ENCODE peak calls at places on chromosomes 3 and 15, in four cellular contexts. J is GM12878, X is HepG2, V is H1. Q is an unnamed sample.

GRCh38 chr3:15844889-15845288 is 47.1 kb upstream of the ANKRD28 start:
- DNase-seq in J (no peak), V (no peak), X (no peak), Q (no peak)

GRCh38 chr3:110680365-110680909 is 391.2 kb upstream of the NECTIN3 start:
- DNase-seq in J (no peak), V (no peak), X (no peak), Q (no peak)

GRCh38 chr3:14298991-14299555 is 103.3 kb upstream of the SLC6A6 start:
- DNase-seq in J (no peak), V (no peak), X (no peak), Q (no peak)

GRCh38 chr3:183698760-183699159 is 1.2 kb downstream of the YEATS2 start:
- DNase-seq in V (no peak), J (no peak), X (no peak), Q (no peak)

GRCh38 chr3:94225176-94225742 is 162.4 kb downstream of the NSUN3 start:
- DNase-seq in X (no peak), J (no peak), V (no peak), Q (no peak)

GRCh38 chr15:50542051-50542450 is 4.4 kb downstream of the USP50 start:
- DNase-seq in J (no peak), V (no peak), X (peak; percentile 11), Q (no peak)

GRCh38 chr3:8964436-8965370 is 1.4 kb upstream of the RAD18 start:
- DNase-seq in X (peak; percentile 83), J (no peak), V (no peak), Q (peak; percentile 93)

GRCh38 chr3:137990427-137990826 is 19.5 kb upstream of the CLDN18 start:
- DNase-seq in X (no peak), V (no peak), J (no peak), Q (no peak)

GRCh38 chr15:95929232-95929846 is 401.2 kb upstream of the NR2F2 start:
- DNase-seq in X (no peak), J (peak; percentile 48), V (no peak), Q (no peak)

GRCh38 chr3:120506076-120506827 is 55.5 kb upstream of the FSTL1 start:
- DNase-seq in V (no peak), J (no peak), X (peak; percentile 7), Q (no peak)

GRCh38 chr15:63870043-63870394 is 36.3 kb upstream of the HERC1 start:
- DNase-seq in X (no peak), J (no peak), V (no peak), Q (no peak)

GRCh38 chr3:100927775-100928174 is 65.4 kb downstream of the ABI3BP start:
- DNase-seq in V (no peak), X (no peak), J (no peak), Q (no peak)

GRCh38 chr3:107065094-107065861 is 312.0 kb upstream of the CCDC54 start:
- DNase-seq in X (no peak), J (no peak), V (no peak), Q (no peak)

GRCh38 chr15:47203993-47204392 is 513.3 kb upstream of the SEMA6D start:
- DNase-seq in V (no peak), J (no peak), X (no peak), Q (no peak)

GRCh38 chr15:80052597-80053304 is 6.7 kb upstream of the ZFAND6 start:
- DNase-seq in V (no peak), X (no peak), J (no peak), Q (no peak)

GRCh38 chr3:176505878-176506621 is 691.2 kb downstream of the TBL1XR1 start:
- DNase-seq in V (peak; percentile 59), J (no peak), X (no peak), Q (peak; percentile 95)

GRCh38 chr15:85289677-85290365 is 90.6 kb upstream of the AKAP13 start:
- DNase-seq in J (no peak), X (peak; percentile 13), V (no peak), Q (no peak)

GRCh38 chr15:68258684-68259083 is 18.9 kb upstream of the FEM1B start:
- DNase-seq in J (no peak), X (no peak), V (no peak), Q (no peak)

GRCh38 chr3:71979155-71979554 is 194.2 kb upstream of the PROK2 start:
- DNase-seq in X (no peak), J (no peak), V (no peak), Q (no peak)

GRCh38 chr3:17329932-17330331 is 412.5 kb downstream of the TBC1D5 start:
- DNase-seq in V (no peak), X (no peak), J (no peak), Q (no peak)

GRCh38 chr15:98802187-98802586 is 153.8 kb downstream of the IGF1R start:
- DNase-seq in J (no peak), X (no peak), V (no peak), Q (no peak)

GRCh38 chr15:69132430-69132829 is 28.0 kb upstream of the GLCE start:
- DNase-seq in J (no peak), V (no peak), X (no peak), Q (no peak)

GRCh38 chr3:159911011-159911663 is 77.5 kb upstream of the IL12A start:
- DNase-seq in X (no peak), V (no peak), J (no peak), Q (no peak)

GRCh38 chr15:101045236-101045646 is 126.1 kb downstream of the LRRK1 start:
- DNase-seq in J (no peak), V (no peak), X (no peak), Q (no peak)

GRCh38 chr3:113275876-113276580 is 64.7 kb downstream of the BOC start:
- DNase-seq in J (peak; percentile 25), V (no peak), X (peak; percentile 76), Q (no peak)

GRCh38 chr3:128281461-128282367 is 128.4 kb downstream of the EEFSEC start:
- DNase-seq in J (no peak), V (peak; percentile 46), X (no peak), Q (no peak)

GRCh38 chr3:114639171-114639570 is 345.3 kb downstream of the TIGIT start:
- DNase-seq in J (no peak), V (no peak), X (no peak), Q (no peak)

GRCh38 chr3:161851941-161852566 is 355.4 kb downstream of the OTOL1 start:
- DNase-seq in J (peak; percentile 8), V (peak; percentile 95), X (peak; percentile 36), Q (peak; percentile 40)

GRCh38 chr3:173501941-173502489 is 104.5 kb downstream of the NLGN1 start:
- DNase-seq in J (no peak), X (no peak), V (no peak), Q (no peak)

GRCh38 chr3:14235896-14236295 is 57.3 kb downstream of the LSM3 start:
- DNase-seq in X (no peak), J (no peak), V (no peak), Q (no peak)

GRCh38 chr3:58536501-58537411 is at the start of gene ACOX2:
- DNase-seq in J (no peak), V (no peak), X (no peak), Q (no peak)

GRCh38 chr15:60120100-60120499 is 116.0 kb downstream of the FOXB1 start:
- DNase-seq in J (no peak), V (no peak), X (no peak), Q (peak; percentile 42)

GRCh38 chr3:50211930-50212329 is 6.9 kb downstream of the SLC38A3 start:
- DNase-seq in X (no peak), J (no peak), V (no peak), Q (no peak)

GRCh38 chr3:127646501-127647046 is 17.6 kb downstream of the PODXL2 start:
- DNase-seq in X (no peak), V (no peak), J (no peak), Q (no peak)

GRCh38 chr15:27250223-27250622 is 279.2 kb downstream of the GABRG3 start:
- DNase-seq in J (no peak), V (no peak), X (no peak), Q (no peak)

GRCh38 chr15:44101286-44101685 is 93.8 kb downstream of the FRMD5 start:
- DNase-seq in V (no peak), J (no peak), X (no peak), Q (no peak)

GRCh38 chr15:31215490-31216209 is 111.0 kb upstream of the KLF13 start:
- DNase-seq in J (no peak), X (peak; percentile 54), V (peak; percentile 91), Q (peak; percentile 35)

GRCh38 chr3:33218446-33219174 is at the start of gene SUSD5:
- DNase-seq in J (no peak), V (peak; percentile 80), X (no peak), Q (peak; percentile 44)

GRCh38 chr15:72011291-72011940 is 106.5 kb downstream of the MYO9A start:
- DNase-seq in V (no peak), J (no peak), X (no peak), Q (no peak)

GRCh38 chr15:72009207-72009606 is 108.7 kb downstream of the MYO9A start:
- DNase-seq in V (no peak), X (peak; percentile 44), J (peak; percentile 20), Q (no peak)

GRCh38 chr15:72013703-72014102 is 104.2 kb downstream of the MYO9A start:
- DNase-seq in J (no peak), X (no peak), V (no peak), Q (no peak)
- H3K9me3 ChIP-seq in J (no peaks in the 10 kb centered on the region), X (no peaks in the 10 kb centered on the region), V (no peaks in the 10 kb centered on the region), Q (no peaks in the 10 kb centered on the region)

DNA sequence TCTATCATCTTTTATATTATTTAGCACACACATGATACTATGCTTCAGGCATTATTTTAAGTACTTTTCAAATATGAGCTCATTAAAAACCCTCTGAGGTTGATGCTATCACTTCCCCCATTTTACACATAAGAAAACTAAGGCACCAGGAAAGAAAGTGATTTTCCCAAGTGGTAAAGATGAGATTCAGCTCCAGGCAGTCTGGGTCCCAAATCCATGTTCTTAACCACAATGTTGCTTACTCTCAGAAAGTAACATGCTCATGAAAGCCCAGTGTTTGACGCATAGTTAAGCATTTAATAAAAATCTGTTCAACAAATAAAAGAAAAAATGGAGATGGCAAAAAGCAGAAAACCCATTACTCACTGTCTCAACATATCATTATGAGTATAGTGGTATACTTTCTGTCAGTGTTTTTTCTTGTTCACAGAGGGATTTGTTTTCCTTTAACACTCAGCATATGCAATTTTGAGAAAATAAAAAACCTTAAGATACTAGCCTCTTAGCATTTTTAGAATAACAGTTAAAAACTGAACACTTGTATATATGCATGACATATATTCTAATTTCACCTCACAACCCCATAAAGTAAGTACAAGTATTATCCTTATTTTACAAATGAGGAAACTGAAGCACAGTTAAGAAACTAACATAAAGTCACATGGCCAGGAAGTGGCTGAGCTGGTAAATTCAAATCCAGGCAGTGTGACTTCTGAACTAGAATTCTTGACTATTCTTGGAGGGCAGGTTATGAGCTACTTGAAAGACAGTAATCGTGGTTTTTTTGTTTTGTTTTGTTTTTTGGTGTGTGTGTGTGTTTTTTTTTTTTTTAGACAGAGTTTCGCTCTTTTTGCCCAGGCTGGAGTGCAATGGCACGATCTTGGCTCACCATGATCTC is 10.4 kb downstream of the PEAK1 start:
- DNase-seq in X (no peak), V (no peak), J (peak; percentile 51), Q (no peak)
- TF ChIP-seq SUZ12 in X (no peak), V (no peak), J (no peak), Q (no peak)

GRCh38 chr3:25657293-25657692 is 7.4 kb downstream of the TOP2B start:
- DNase-seq in X (no peak), V (no peak), J (no peak), Q (no peak)
- H3K9ac ChIP-seq in X (no peak overlapping the region), V (no peak overlapping the region), J (no peak overlapping the region), Q (no peak overlapping the region)

GRCh38 chr3:179038216-179038898 is 33.3 kb downstream of the ZMAT3 start:
- DNase-seq in X (no peak), V (no peak), J (no peak), Q (no peak)

GRCh38 chr3:179035232-179035631 is 36.4 kb downstream of the ZMAT3 start:
- DNase-seq in X (no peak), J (no peak), V (no peak), Q (no peak)

GRCh38 chr3:179037361-179037760 is 34.2 kb downstream of the ZMAT3 start:
- DNase-seq in X (no peak), V (no peak), J (no peak), Q (no peak)

GRCh38 chr3:179036626-179037300 is 34.8 kb downstream of the ZMAT3 start:
- DNase-seq in V (no peak), J (no peak), X (no peak), Q (no peak)

GRCh38 chr3:179036226-179036625 is 35.4 kb downstream of the ZMAT3 start:
- DNase-seq in J (no peak), V (no peak), X (no peak), Q (no peak)
- H3K9me3 ChIP-seq in J (no peaks in the 10 kb centered on the region), V (peaks cover 10% of the 10 kb centered on the region), X (no peaks in the 10 kb centered on the region), Q (no peaks in the 10 kb centered on the region)